ENCODE peak calls at places on chromosome 6, in four cellular contexts. P is A549, X is Panc1, D is aorta. J is an unnamed sample.

GRCh38 chr6:148747145-148747492 is 289 bp downstream of the UST start:
- DNase-seq in P (peak), X (no peak), D (peak), J (peak)

GRCh38 chr6:3324262-3324942 is 65.7 kb downstream of the PSMG4 start:
- DNase-seq in P (peak), X (no peak), D (no peak), J (no peak)

GRCh38 chr6:40755046-40755681 is 168.0 kb upstream of the LRFN2 start:
- DNase-seq in P (no peak), X (no peak), D (no peak), J (no peak)

GRCh38 chr6:71349395-71349794 is 60.8 kb downstream of the OGFRL1 start:
- DNase-seq in P (no peak), X (no peak), D (no peak), J (no peak)

GRCh38 chr6:129096651-129097290 is 213.8 kb downstream of the LAMA2 start:
- DNase-seq in P (no peak), X (no peak), D (no peak), J (no peak)

GRCh38 chr6:152428126-152428525 is 209.0 kb downstream of the SYNE1 start:
- DNase-seq in P (no peak), X (no peak), D (peak), J (no peak)

GRCh38 chr6:44439270-44440045 is 52.0 kb downstream of the CDC5L start:
- DNase-seq in P (no peak), X (no peak), D (no peak), J (no peak)

GRCh38 chr6:28927856-28928255 is 4.1 kb upstream of the TRIM27 start:
- DNase-seq in P (no peak), X (no peak), D (no peak), J (no peak)

GRCh38 chr6:21947751-21948386 is 349.0 kb downstream of the PRL start:
- DNase-seq in P (no peak), X (no peak), D (no peak), J (no peak)

GRCh38 chr6:158503846-158504245 is 56.0 kb upstream of the TMEM181 start:
- DNase-seq in P (no peak), X (no peak), D (no peak), J (no peak)

GRCh38 chr6:166581091-166581511 is 5.4 kb downstream of the RAMACL start:
- DNase-seq in P (no peak), X (no peak), D (no peak), J (no peak)

GRCh38 chr6:158840465-158840864 is 21.3 kb upstream of the EZR start:
- DNase-seq in P (no peak), X (no peak), D (no peak), J (no peak)

GRCh38 chr6:110357696-110358535 is at the start of gene METTL24:
- DNase-seq in P (peak), X (no peak), D (peak), J (peak)

DNA sequence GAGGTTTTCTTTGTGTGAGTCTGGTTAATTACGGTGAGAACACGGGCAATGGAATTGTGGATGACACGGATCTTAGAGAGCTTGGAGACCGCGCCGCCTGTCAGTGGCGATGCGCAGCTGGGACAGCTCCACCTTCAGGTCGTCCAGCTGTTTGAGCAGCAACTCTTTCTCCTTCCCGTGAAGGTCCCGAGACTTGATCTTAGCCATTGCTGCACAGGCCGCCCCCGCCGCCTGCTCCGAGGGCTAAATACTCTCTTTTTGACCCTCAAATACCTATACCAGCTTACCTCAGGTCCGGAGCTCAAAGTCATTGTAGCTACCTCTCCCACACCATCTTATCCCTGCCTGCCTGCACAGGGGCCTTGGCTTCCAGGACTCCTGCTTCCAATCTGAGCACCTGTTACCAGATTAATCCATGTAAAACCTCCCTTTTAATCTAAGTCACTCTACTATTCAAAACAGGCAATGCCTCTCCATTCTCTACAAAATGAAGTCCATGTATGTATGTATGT is 100.2 kb downstream of the PREP start:
- DNase-seq in P (no peak), X (no peak), D (no peak), J (no peak)
- H3K27ac ChIP-seq in P (no peak), X (no peak), D (no peak), J (no peak)

GRCh38 chr6:88493717-88494116 is 327.6 kb upstream of the CNR1 start:
- DNase-seq in P (no peak), X (no peak), D (no peak), J (no peak)

GRCh38 chr6:88499845-88500699 is 333.9 kb upstream of the CNR1 start:
- DNase-seq in P (no peak), X (no peak), D (no peak), J (no peak)

GRCh38 chr6:88502391-88502790 is 336.2 kb upstream of the CNR1 start:
- DNase-seq in P (no peak), X (no peak), D (no peak), J (no peak)

GRCh38 chr6:88494401-88495140 is 328.4 kb upstream of the CNR1 start:
- DNase-seq in P (no peak), X (no peak), D (no peak), J (no peak)

GRCh38 chr6:88499436-88499835 is 333.3 kb upstream of the CNR1 start:
- DNase-seq in P (no peak), X (no peak), D (no peak), J (no peak)
- H3K27ac ChIP-seq in P (no peak), X (no peak), D (no peak), J (no peak)

GRCh38 chr6:111625511-111626331 is 20.0 kb upstream of the TRAF3IP2 start:
- DNase-seq in P (no peak), X (no peak), D (peak), J (no peak)

GRCh38 chr6:111624391-111625098 is 18.9 kb upstream of the TRAF3IP2 start:
- DNase-seq in P (no peak), X (no peak), D (no peak), J (no peak)

GRCh38 chr6:111628117-111628866 is 22.6 kb upstream of the TRAF3IP2 start:
- DNase-seq in P (no peak), X (no peak), D (no peak), J (no peak)

GRCh38 chr6:111625099-111625416 is 19.4 kb upstream of the TRAF3IP2 start:
- DNase-seq in P (no peak), X (no peak), D (no peak), J (no peak)

DNA sequence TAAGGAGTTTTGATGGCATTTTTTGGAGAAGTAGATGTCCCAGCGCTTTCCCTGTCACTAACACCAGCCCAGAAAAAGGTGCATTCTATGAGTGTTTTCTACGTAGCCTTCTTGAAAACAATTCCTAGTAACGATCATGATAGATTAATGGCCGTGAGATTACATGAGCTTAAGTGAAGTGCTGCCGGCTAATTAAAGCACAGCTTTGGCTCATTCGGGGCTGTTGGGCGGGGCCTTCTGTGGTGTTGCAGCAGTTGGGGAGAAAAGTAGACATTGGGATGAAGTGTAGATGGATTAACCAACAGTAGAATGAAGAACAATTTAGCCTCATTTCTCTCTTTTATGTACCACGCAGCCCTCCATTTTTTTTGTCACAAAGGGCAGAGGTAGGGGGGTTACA is 20.8 kb upstream of the TRAF3IP2 start:
- DNase-seq in P (no peak), X (no peak), D (no peak), J (no peak)
- H3K27ac ChIP-seq in P (no peak), X (no peak), D (peak), J (no peak)

GRCh38 chr6:12482386-12482785 is 192.2 kb downstream of the EDN1 start:
- DNase-seq in P (no peak), X (no peak), D (no peak), J (no peak)

GRCh38 chr6:12484519-12484918 is 194.4 kb downstream of the EDN1 start:
- DNase-seq in P (no peak), X (no peak), D (no peak), J (no peak)

GRCh38 chr6:12485226-12485764 is 195.1 kb downstream of the EDN1 start:
- DNase-seq in P (no peak), X (no peak), D (no peak), J (no peak)

GRCh38 chr6:12485837-12486236 is 195.7 kb downstream of the EDN1 start:
- DNase-seq in P (no peak), X (no peak), D (no peak), J (no peak)

DNA sequence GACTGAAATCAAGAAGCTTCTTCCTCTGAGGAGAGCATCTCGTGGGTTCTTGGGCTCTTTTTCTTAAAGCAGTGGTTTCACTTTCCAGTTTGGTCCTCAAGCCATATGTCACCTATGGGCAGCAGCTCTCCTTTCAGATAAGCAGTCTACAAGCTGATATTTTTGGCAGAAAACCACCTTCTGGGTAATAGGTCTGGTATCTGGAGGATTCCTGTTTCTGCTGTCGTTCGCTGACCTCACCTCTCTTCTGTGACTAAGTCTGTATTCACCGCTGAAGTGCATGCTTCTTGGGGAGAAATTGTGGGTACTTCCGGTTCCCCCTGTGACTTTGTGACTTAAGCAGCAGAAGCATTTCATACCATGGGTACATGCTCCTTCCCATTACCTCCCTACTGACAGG is 193.6 kb downstream of the EDN1 start:
- DNase-seq in P (peak), X (peak), D (no peak), J (no peak)
- H3K27ac ChIP-seq in P (peak), X (peak), D (peak), J (no peak)

GRCh38 chr6:33619166-33619565 is 2.0 kb upstream of the ITPR3 start:
- DNase-seq in P (no peak), X (no peak), D (no peak), J (no peak)
- H3K27ac ChIP-seq in P (peak), X (peak), D (no peak), J (no peak)

DNA sequence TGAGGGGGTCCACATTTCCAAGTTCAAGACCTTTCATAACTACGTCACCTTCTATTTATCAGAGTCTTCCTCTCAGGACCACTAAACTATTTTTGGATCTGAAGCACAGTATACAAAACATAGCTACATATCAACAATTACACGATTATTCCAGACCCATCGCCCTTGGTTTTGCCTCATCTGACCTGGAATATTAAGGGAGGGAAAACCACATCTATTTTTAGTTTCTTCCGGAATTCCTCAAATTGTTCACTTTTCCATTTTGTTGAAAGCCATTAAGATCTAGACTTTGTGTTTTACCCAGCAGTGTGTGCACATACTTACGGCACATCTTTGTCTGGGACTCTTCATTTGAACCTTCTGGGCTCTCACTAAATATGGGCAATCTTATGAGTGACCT is 12.0 kb upstream of the ADGRF5 start:
- DNase-seq in P (no peak), X (no peak), D (no peak), J (no peak)
- H3K27ac ChIP-seq in P (no peak), X (no peak), D (no peak), J (no peak)

DNA sequence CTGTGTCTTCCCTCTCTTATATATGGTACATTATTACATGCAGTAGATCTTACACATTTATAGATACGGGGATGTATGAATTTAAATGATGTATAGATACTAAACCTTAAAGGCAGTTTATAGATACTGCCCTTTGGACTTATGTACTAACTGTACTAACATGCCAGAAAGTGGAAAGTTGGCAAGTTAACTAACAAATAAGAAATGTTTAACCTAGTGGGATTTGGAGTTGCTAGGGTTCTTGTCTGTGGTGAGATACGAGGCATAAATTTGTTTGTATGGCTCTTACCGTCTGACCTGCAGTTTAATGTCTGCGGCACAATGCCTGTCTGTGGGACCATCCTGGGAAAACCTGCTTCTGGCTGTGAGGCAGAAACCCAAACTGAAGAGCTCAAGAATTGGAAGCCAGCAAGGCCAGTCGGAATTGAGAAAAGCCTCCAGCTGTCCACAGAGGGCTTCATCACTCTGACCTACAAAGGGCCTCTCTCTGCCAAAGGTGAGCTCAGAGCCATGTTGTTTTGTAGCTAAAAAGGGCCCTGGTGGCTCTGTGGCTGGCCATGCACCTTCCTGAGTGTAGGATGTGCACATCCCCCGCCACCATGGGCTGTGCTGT is 62.9 kb upstream of the SLC22A1 start:
- DNase-seq in P (no peak), X (no peak), D (no peak), J (no peak)
- H3K27ac ChIP-seq in P (no peak), X (no peak), D (no peak), J (no peak)

GRCh38 chr6:6751197-6751596 is 162.7 kb downstream of the LY86 start:
- DNase-seq in P (no peak), X (no peak), D (no peak), J (no peak)
- H3K27ac ChIP-seq in P (no peak), X (no peak), D (no peak), J (no peak)

J was measured in ovary.